ENCODE peak calls at places on chromosomes 7 and 10, in six cellular contexts. S is ascending aorta, C is MM.1S, M is IMR-90, E is AG10803, U is brain microvascular endothelial cell. X is an unnamed sample.
A peak's percentile ranks its signal among the peaks of the same experiment; 100 is the strongest.

GRCh38 chr7:131040467-131040932 is 287.2 kb upstream of the MKLN1 start:
- DNase-seq in S (no peak), C (peak; percentile 71), M (peak; percentile 77), E (peak; percentile 75), U (peak; percentile 75), X (peak; percentile 68)

GRCh38 chr10:92573091-92573797 is 649 bp downstream of the IDE start:
- DNase-seq in S (peak; percentile 65), C (peak; percentile 62), M (peak; percentile 36), E (peak; percentile 54), U (no peak), X (peak; percentile 29)

GRCh38 chr7:115676080-115676479 is 354.5 kb downstream of the TFEC start:
- DNase-seq in S (no peak), C (no peak), M (peak; percentile 66), E (peak; percentile 45), U (peak; percentile 56), X (no peak)

GRCh38 chr10:82084904-82085303 is 209.9 kb downstream of the NRG3 start:
- DNase-seq in S (no peak), C (no peak), M (no peak), E (no peak), U (no peak), X (no peak)

GRCh38 chr7:108452707-108453106 is 3.5 kb downstream of the NRCAM start:
- DNase-seq in S (no peak), C (peak; percentile 32), M (peak; percentile 40), E (peak; percentile 30), U (peak; percentile 47), X (peak; percentile 62)

GRCh38 chr7:16754869-16755317 is 1.3 kb downstream of the TSPAN13 start:
- DNase-seq in S (no peak), C (no peak), M (no peak), E (no peak), U (no peak), X (no peak)

GRCh38 chr7:18475488-18475887 is 20.1 kb upstream of the HDAC9 start:
- DNase-seq in S (no peak), C (no peak), M (no peak), E (no peak), U (no peak), X (no peak)

GRCh38 chr10:94299417-94299816 is 63.3 kb downstream of the NOC3L start:
- DNase-seq in S (no peak), C (peak; percentile 77), M (peak; percentile 48), E (peak; percentile 78), U (peak; percentile 70), X (no peak)

GRCh38 chr7:155205368-155206285 is 92.1 kb upstream of the INSIG1 start:
- DNase-seq in S (peak; percentile 87), C (peak; percentile 94), M (peak; percentile 99), E (peak; percentile 99), U (peak; percentile 99), X (peak; percentile 91)

GRCh38 chr10:8004469-8005000 is 50.0 kb upstream of the GATA3 start:
- DNase-seq in S (no peak), C (no peak), M (no peak), E (no peak), U (no peak), X (no peak)

GRCh38 chr7:69953319-69954067 is 355.2 kb downstream of the AUTS2 start:
- DNase-seq in S (no peak), C (no peak), M (no peak), E (peak; percentile 20), U (no peak), X (no peak)

GRCh38 chr7:13276977-13277376 is 589.5 kb downstream of the ARL4A start:
- DNase-seq in S (no peak), C (no peak), M (no peak), E (no peak), U (no peak), X (no peak)

GRCh38 chr10:69802424-69803161 is 887 bp downstream of the COL13A1 start:
- DNase-seq in S (peak; percentile 71), C (no peak), M (peak; percentile 56), E (peak; percentile 35), U (peak; percentile 52), X (no peak)

GRCh38 chr7:112238330-112238729 is 31.8 kb downstream of the ZNF277 start:
- DNase-seq in S (no peak), C (no peak), M (no peak), E (no peak), U (no peak), X (no peak)

GRCh38 chr7:129968592-129969383 is 16.0 kb upstream of the UBE2H start:
- DNase-seq in S (no peak), C (no peak), M (no peak), E (no peak), U (no peak), X (no peak)

GRCh38 chr10:644076-644942 is 45.2 kb downstream of the DIP2C start:
- DNase-seq in S (no peak), C (no peak), M (no peak), E (no peak), U (no peak), X (no peak)

GRCh38 chr10:33381897-33382578 is 47.6 kb upstream of the NRP1 start:
- DNase-seq in S (no peak), C (no peak), M (peak; percentile 86), E (peak; percentile 100), U (no peak), X (no peak)

GRCh38 chr10:91604936-91605534 is 27.8 kb downstream of the PPP1R3C start:
- DNase-seq in S (no peak), C (no peak), M (peak; percentile 79), E (peak; percentile 76), U (peak; percentile 80), X (no peak)

GRCh38 chr7:9028012-9028411 is 594.6 kb downstream of the NXPH1 start:
- DNase-seq in S (no peak), C (peak; percentile 32), M (no peak), E (no peak), U (no peak), X (no peak)

GRCh38 chr10:122282909-122283308 is 11.8 kb downstream of the BTBD16 start:
- DNase-seq in S (peak; percentile 22), C (no peak), M (no peak), E (no peak), U (no peak), X (no peak)

GRCh38 chr7:106521115-106521514 is 139.8 kb downstream of the CCDC71L start:
- DNase-seq in S (no peak), C (peak; percentile 31), M (no peak), E (no peak), U (no peak), X (peak; percentile 17)

GRCh38 chr7:151167197-151167911 is at the start of gene GBX1:
- DNase-seq in S (no peak), C (no peak), M (no peak), E (no peak), U (no peak), X (no peak)

DNA sequence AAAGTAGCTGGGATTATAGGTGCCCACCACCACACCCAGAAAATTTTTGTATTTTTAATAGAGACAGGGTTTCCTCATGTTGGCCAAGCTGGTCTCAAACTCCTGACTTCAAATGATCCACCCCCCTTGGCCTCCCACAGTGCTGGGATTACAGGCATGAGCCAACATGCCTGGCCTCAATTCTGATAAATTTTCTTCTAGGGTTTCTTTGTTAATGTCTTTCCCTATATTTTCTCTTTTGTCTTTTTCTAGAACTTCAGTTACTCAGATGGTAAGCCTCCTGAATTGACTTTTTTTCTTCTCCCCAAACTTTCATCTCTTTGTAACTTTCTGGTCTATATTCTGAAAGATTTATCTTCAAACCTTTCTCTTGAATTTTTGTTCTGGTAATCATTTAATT is 12.7 kb upstream of the SMURF1 start:
- DNase-seq in S (no peak), C (no peak), M (no peak), E (no peak), U (no peak), X (no peak)
- TF ChIP-seq CTCF in S (no peak), C (no peak), M (no peak), E (no peak), U (no peak), X (no peak)

DNA sequence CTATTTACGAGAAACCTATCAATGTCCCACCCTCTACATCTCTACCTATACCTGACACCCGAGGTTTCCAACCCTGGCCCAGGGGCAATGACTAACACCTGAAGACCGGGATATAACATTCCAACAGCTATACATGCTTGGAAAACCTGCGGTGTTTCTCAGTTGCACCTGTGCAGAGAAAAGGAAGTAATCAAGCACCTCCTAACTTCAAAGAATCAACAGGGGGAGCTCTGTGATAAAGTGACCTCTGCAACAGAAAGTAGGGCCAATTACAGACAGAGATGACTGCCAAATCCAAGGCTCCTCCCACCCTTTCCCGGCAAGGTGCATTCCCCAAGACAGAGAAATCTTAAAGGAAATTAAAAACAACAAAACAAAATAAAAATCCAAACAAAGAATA is 41.3 kb downstream of the CCDC6 start:
- DNase-seq in S (no peak), C (peak; percentile 22), M (peak; percentile 18), E (no peak), U (no peak), X (peak; percentile 29)
- TF ChIP-seq CTCF in S (peak; percentile 35), C (peak; percentile 48), M (peak; percentile 23), E (no peak), U (peak; percentile 38), X (peak; percentile 61)

DNA sequence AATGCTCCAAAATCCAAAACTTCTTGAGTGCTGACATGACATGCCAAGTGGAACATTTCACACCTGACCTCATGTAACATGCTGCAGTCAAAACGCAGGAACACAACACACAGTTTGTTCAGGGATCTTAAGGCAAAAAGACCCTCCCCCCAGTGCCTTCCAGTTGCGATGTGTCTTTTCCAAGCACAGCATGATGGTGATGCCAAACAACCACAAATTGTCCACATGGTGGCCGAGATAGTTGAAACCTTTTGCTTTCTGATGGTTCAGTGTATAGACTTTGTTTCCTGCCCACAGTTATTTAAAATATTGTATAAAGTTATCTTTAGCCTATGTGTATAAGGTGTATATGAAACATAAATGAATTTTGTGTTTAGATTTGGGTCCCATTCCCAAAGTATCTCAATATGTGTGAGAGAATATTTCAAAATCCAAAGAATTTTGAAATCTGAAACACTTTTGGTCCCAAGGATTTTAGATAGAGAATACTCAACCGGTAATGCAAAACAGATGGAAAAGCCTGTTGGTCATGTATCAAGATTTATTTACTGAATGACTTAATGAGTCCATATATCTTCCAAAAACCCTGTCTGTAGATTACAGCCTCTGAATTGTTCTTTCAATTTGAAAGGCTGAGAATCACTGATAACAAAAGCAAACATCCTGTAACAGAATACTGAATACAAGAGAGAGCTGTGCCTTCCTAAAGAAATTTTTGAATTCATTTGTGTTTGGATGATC is 93.4 kb upstream of the OIT3 start:
- DNase-seq in S (no peak), C (no peak), M (peak; percentile 66), E (peak; percentile 75), U (no peak), X (no peak)
- TF ChIP-seq CTCF in S (no peak), C (no peak), M (no peak), E (no peak), U (peak; percentile 9), X (no peak)

DNA sequence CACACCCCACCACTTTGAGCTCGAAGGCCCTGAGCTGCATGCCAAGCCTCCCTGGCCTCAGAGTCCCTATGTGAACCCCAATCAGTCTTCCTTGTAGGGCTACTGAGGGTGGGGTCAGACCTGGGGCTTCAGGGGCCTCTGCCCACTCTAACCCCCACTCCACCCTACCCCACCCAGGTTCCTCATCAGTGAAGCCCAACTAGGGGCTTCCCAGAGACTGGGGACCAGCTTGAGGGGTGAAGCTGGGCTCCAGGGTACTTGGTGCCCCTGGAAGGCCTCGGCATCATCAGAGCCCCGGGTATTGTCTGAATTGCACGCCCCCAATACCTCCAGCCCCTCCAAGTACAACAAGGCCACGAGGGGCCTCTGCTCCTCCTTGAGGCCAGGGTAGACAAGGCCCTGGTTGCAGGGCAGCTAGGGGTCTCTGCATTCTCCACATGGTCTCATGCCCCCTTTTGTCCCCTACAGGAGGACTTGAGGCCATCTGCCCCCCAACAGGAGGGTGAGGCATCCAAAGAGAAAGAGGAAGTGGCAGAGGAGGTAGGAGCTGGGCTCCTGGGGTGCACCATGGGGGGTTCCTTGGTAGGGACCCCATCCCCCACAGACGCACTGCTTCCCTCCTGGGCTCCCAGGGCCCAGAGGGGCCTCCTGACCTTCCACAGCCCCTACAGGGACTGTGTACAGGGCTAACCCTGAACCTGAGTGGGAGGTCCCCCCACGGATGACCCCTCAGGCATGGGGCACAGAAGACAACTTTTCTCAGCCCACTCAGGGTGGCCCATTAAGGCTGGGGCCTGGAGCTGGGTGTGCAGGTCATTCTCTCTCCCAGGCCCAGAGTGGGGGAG is 4.0 kb downstream of the SNCG start:
- DNase-seq in S (no peak), C (no peak), M (no peak), E (no peak), U (no peak), X (no peak)
- TF ChIP-seq CTCF in S (no peak), C (no peak), M (no peak), E (no peak), U (no peak), X (no peak)